ENCODE peak calls at places on chromosomes 16 and 17, in ten cellular contexts. N is fibroblast of pulmonary artery, L is cardiac fibroblast, M is RWPE2, J is left ventricle myocardium inferior, S is IMR-90, D is tibial nerve, P is fibroblast of lung, U is aorta, H is fibroblast of mammary gland. I is an unnamed sample.

GRCh38 chr17:11324846-11325420 is 83.9 kb downstream of the SHISA6 start:
- DNase-seq in N (no peak), L (no peak), M (no peak), J (no peak), S (no peak), D (no peak), P (no peak), U (no peak), H (no peak), I (no peak)

GRCh38 chr17:75904749-75905521 is at the start of gene MRPL38:
- DNase-seq in N (peak; percentile 96), L (peak; percentile 96), M (peak; percentile 97), J (peak; percentile 91), S (peak; percentile 92), D (peak; percentile 78), P (peak; percentile 91), U (peak; percentile 95), H (peak; percentile 89), I (peak; percentile 88)

GRCh38 chr16:87490091-87490798 is 2.6 kb downstream of the ZCCHC14 start:
- DNase-seq in N (peak; percentile 19), L (no peak), M (no peak), J (no peak), S (no peak), D (no peak), P (no peak), U (no peak), H (no peak), I (peak; percentile 39)

GRCh38 chr16:67164599-67165061 is at the start of gene HSF4:
- DNase-seq in N (no peak), L (peak; percentile 54), M (no peak), J (peak; percentile 75), S (no peak), D (peak; percentile 31), P (no peak), U (peak; percentile 86), H (no peak), I (no peak)

GRCh38 chr17:41168121-41168520 is at the start of gene KRTAP4-3:
- DNase-seq in N (no peak), L (no peak), M (no peak), J (no peak), S (no peak), D (no peak), P (no peak), U (no peak), H (no peak), I (no peak)

GRCh38 chr17:8572767-8573166 is 57.8 kb downstream of the MYH10 start:
- DNase-seq in N (peak; percentile 44), L (peak; percentile 52), M (no peak), J (no peak), S (no peak), D (no peak), P (no peak), U (no peak), H (peak; percentile 19), I (peak; percentile 35)

GRCh38 chr16:77290451-77291110 is 91.4 kb downstream of the SYCE1L start:
- DNase-seq in N (peak; percentile 63), L (peak; percentile 43), M (no peak), J (no peak), S (peak; percentile 59), D (no peak), P (peak; percentile 80), U (no peak), H (peak; percentile 68), I (peak; percentile 68)

GRCh38 chr17:28973414-28973813 is 22.1 kb upstream of the PHF12 start:
- DNase-seq in N (peak; percentile 58), L (peak; percentile 71), M (no peak), J (peak; percentile 84), S (peak; percentile 46), D (no peak), P (peak; percentile 79), U (no peak), H (peak; percentile 41), I (peak; percentile 51)

GRCh38 chr16:81137754-81138153 is 41.6 kb upstream of the GCSH start:
- DNase-seq in N (no peak), L (no peak), M (no peak), J (no peak), S (no peak), D (no peak), P (no peak), U (no peak), H (no peak), I (no peak)

GRCh38 chr16:813204-813915 is 12.8 kb upstream of the GNG13 start:
- DNase-seq in N (peak; percentile 24), L (peak; percentile 34), M (no peak), J (peak; percentile 46), S (peak; percentile 8), D (peak; percentile 26), P (no peak), U (no peak), H (peak; percentile 20), I (peak; percentile 21)
- H3K4me3 ChIP-seq in N (no peak overlapping the region), L (no peak overlapping the region), M (peak overlapping the region; percentile 3), J (peak overlapping the region; percentile 55), S (no peak overlapping the region), D (no peak overlapping the region), P (peak overlapping the region; percentile 38), U (no peak overlapping the region), H (no peak overlapping the region), I (peak overlapping the region; percentile 33)

GRCh38 chr17:83105512-83105911 is 26.1 kb downstream of the METRNL start:
- DNase-seq in N (no peak), L (no peak), M (no peak), J (no peak), S (no peak), D (no peak), P (no peak), U (no peak), H (no peak), I (no peak)
- H3K4me3 ChIP-seq in N (no peak overlapping the region), L (no peak overlapping the region), M (no peak overlapping the region), J (no peak overlapping the region), S (no peak overlapping the region), D (no peak overlapping the region), P (no peak overlapping the region), U (no peak overlapping the region), H (no peak overlapping the region), I (no peak overlapping the region)

GRCh38 chr17:2971851-2972250 is 91.6 kb downstream of the OR1D5 start:
- DNase-seq in N (no peak), L (no peak), M (no peak), J (no peak), S (no peak), D (no peak), P (no peak), U (no peak), H (peak; percentile 52), I (no peak)

GRCh38 chr17:2972749-2973148 is 90.7 kb downstream of the OR1D5 start:
- DNase-seq in N (no peak), L (no peak), M (no peak), J (no peak), S (peak; percentile 42), D (no peak), P (no peak), U (no peak), H (no peak), I (no peak)

GRCh38 chr17:2977157-2977556 is 86.2 kb downstream of the OR1D5 start:
- DNase-seq in N (no peak), L (no peak), M (no peak), J (no peak), S (peak; percentile 64), D (no peak), P (no peak), U (no peak), H (peak; percentile 19), I (no peak)

GRCh38 chr17:2974347-2974746 is 89.1 kb downstream of the OR1D5 start:
- DNase-seq in N (no peak), L (no peak), M (no peak), J (no peak), S (no peak), D (no peak), P (no peak), U (no peak), H (no peak), I (no peak)

GRCh38 chr17:2975469-2975958 is 87.9 kb downstream of the OR1D5 start:
- DNase-seq in N (peak; percentile 65), L (peak; percentile 39), M (no peak), J (no peak), S (no peak), D (no peak), P (peak; percentile 21), U (no peak), H (peak; percentile 25), I (peak; percentile 83)
- H3K4me3 ChIP-seq in N (peak overlapping the region; percentile 51), L (no peak overlapping the region), M (peak overlapping the region; percentile 44), J (peak overlapping the region; percentile 30), S (no peak overlapping the region), D (no peak overlapping the region), P (peak overlapping the region; percentile 22), U (no peak overlapping the region), H (peak overlapping the region; percentile 35), I (peak overlapping the region; percentile 76)

DNA sequence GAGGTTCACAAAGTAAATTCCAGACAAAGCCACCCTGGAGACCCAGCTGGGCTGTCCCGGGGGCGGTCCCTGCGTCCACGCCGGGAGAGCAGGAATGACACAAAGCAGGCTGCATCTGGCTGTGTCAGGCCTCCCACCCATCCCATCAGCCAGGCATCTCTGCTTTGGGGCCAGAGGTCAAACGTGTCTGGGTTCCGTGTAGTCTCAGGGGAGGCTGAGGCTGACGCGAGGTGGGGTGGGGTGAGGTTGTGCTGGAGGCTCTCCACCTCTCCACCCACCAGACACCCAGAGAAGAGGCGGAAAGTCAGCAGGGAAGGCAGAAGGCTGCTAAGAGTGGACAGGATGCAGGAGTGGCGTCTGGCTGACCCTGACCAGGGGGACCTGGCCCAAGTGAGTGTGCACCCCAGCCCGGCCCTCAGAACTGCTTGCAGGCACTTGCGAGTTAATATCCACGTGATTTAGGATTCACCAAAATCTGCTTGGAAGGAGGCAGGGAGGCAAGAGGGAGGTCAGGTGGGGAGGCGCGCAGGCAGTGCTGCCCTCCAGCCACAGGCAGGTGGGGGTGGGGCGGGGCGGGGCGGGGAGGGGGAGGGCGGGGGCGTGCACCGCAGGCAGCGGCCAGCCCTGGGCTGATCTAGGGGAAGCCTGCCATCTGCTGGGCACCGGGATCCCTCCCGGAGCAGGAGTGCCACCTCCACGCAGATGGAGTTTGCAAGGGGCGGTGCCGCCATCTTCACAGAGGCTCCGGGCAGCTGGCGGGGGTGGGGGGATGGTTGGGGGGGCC is 44.3 kb downstream of the TBC1D16 start:
- DNase-seq in N (peak; percentile 78), L (peak; percentile 81), M (peak; percentile 86), J (peak; percentile 83), S (peak; percentile 74), D (peak; percentile 59), P (peak; percentile 68), U (peak; percentile 93), H (peak; percentile 74), I (peak; percentile 74)
- H3K4me3 ChIP-seq in N (peak overlapping the region; percentile 22), L (no peak overlapping the region), M (peak overlapping the region; percentile 7), J (peak overlapping the region; percentile 61), S (peak overlapping the region; percentile 9), D (peak overlapping the region; percentile 36), P (peak overlapping the region; percentile 55), U (no peak overlapping the region), H (no peak overlapping the region), I (peak overlapping the region; percentile 44)

DNA sequence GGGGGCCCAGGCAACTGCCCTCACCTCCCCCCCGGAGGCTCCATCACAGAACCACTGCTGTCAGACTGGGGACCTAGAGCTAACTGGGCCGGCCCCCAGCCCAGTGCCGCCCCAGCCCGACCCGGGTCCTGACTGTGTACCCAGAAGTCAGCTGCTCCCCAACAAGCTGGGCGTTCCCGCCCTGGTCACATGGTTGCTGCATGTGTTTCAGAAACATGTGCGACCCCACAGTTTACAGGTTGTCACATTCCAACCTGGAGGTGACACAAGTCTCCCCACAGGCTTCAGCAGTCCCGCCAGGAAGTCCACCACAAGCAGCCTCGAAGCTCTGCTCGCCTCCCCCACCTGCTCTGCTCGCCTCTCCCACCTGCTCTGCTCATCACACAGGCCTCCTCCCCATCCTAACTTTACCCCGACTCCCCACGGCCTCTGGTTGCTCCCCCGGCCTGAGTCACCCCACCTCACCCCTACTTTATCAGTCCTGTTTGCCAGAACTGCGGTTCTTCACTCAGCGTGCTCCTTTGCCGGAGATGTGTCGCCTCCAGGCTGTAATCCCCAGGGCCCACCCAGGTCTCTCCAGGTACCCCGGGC is 968 bp downstream of the MRPL28 start:
- DNase-seq in N (no peak), L (no peak), M (peak; percentile 64), J (no peak), S (no peak), D (no peak), P (no peak), U (no peak), H (no peak), I (no peak)
- H3K4me3 ChIP-seq in N (peak overlapping the region; percentile 47), L (peak overlapping the region; percentile 49), M (peak overlapping the region; percentile 16), J (peak overlapping the region; percentile 65), S (no peak overlapping the region), D (peak overlapping the region; percentile 33), P (peak overlapping the region; percentile 49), U (no peak overlapping the region), H (peak overlapping the region; percentile 39), I (peak overlapping the region; percentile 59)